ENCODE peak calls at places on chromosome 22, in ten cellular contexts. N is esophagus squamous epithelium; U is mammary epithelial cell; G is effector memory CD4-positive, alpha-beta T cell; C is CD8-positive, alpha-beta memory T cell; F is H1; R is right lobe of liver; Y is K562; A is body of pancreas; L is CD8-positive, alpha-beta T cell. H is an unnamed sample. For H3K9me3, the result is how much of the 10 kb centered on the place peaks cover.

GRCh38 chr22:17119481-17120202 is 1.5 kb downstream of the TMEM121B start:
- DNase-seq in C (no peak), U (no peak), G (no peak), L (no peak), F (peak), Y (peak), A (peak), R (peak), N (no peak), H (no peak)

GRCh38 chr22:23570681-23571080 is 9.4 kb downstream of the IGLL1 start:
- DNase-seq in G (no peak), Y (no peak), A (no peak), C (no peak), R (peak), N (no peak), F (no peak), L (no peak), U (no peak), H (no peak)

GRCh38 chr22:37657590-37658132 is 862 bp upstream of the PDXP start:
- DNase-seq in L (no peak), N (no peak), R (no peak), A (no peak), Y (peak), C (no peak), U (peak), G (no peak), F (no peak), H (no peak)

GRCh38 chr22:43293259-43293658 is 49.9 kb downstream of the SCUBE1 start:
- DNase-seq in Y (peak), R (no peak), N (no peak), C (no peak), A (no peak), G (no peak), F (no peak), L (no peak), U (no peak), H (no peak)

GRCh38 chr22:19330865-19331418 is 39.4 kb upstream of the CLTCL1 start:
- DNase-seq in N (no peak), L (no peak), Y (no peak), G (no peak), A (no peak), F (no peak), U (no peak), R (no peak), C (no peak), H (no peak)

GRCh38 chr22:27462190-27462589 is 339.4 kb downstream of the MN1 start:
- DNase-seq in N (no peak), G (no peak), F (no peak), U (no peak), Y (no peak), R (no peak), C (no peak), A (no peak), L (no peak), H (no peak)

GRCh38 chr22:25966448-25966913 is 202.8 kb upstream of the SEZ6L start:
- DNase-seq in Y (no peak), R (no peak), F (no peak), L (no peak), A (no peak), G (no peak), N (no peak), U (no peak), C (no peak), H (no peak)

GRCh38 chr22:35861451-35861850 is 143.8 kb downstream of the APOL5 start:
- DNase-seq in U (no peak), C (no peak), L (no peak), N (no peak), F (no peak), G (no peak), A (no peak), Y (no peak), R (no peak), H (no peak)

GRCh38 chr22:43275545-43275981 is 67.6 kb downstream of the SCUBE1 start:
- DNase-seq in U (peak), G (no peak), F (peak), C (no peak), R (no peak), L (no peak), Y (peak), A (no peak), N (no peak), H (no peak)

GRCh38 chr22:47357493-47357892 is 595.0 kb downstream of the TBC1D22A start:
- DNase-seq in C (no peak), A (no peak), L (no peak), N (no peak), F (no peak), G (no peak), U (no peak), R (no peak), Y (no peak), H (no peak)

GRCh38 chr22:32971252-32971651 is 86.9 kb downstream of the SYN3 start:
- DNase-seq in A (no peak), N (no peak), F (no peak), U (no peak), G (no peak), Y (no peak), R (no peak), L (no peak), C (no peak), H (no peak)

GRCh38 chr22:41657709-41658108 is 31.0 kb downstream of the SNU13 start:
- DNase-seq in F (no peak), U (no peak), R (no peak), C (no peak), N (no peak), L (no peak), A (no peak), G (no peak), Y (no peak), H (no peak)

GRCh38 chr22:39317084-39317755 is 2.2 kb downstream of the RPL3 start:
- DNase-seq in N (no peak), R (no peak), A (no peak), U (no peak), L (no peak), C (no peak), Y (no peak), F (no peak), G (no peak), H (no peak)

GRCh38 chr22:32850591-32851517 is 49.3 kb downstream of the TIMP3 start:
- DNase-seq in C (no peak), R (peak), A (no peak), Y (no peak), G (no peak), L (no peak), F (no peak), U (no peak), N (no peak), H (no peak)

GRCh38 chr22:33492210-33492651 is 428.0 kb downstream of the LARGE1 start:
- DNase-seq in C (peak), N (no peak), G (no peak), U (no peak), L (no peak), A (no peak), F (peak), R (no peak), Y (no peak), H (no peak)

GRCh38 chr22:18032455-18033101 is 8.2 kb upstream of the MICAL3 start:
- DNase-seq in L (no peak), G (no peak), R (no peak), N (no peak), C (no peak), A (no peak), F (no peak), U (peak), Y (no peak), H (no peak)

GRCh38 chr22:46058591-46059519 is 81.9 kb upstream of the WNT7B start:
- DNase-seq in N (no peak), G (no peak), R (peak), Y (no peak), U (peak), L (no peak), A (peak), C (no peak), F (no peak), H (peak)

GRCh38 chr22:29625090-29625825 is 21.8 kb downstream of the NF2 start:
- DNase-seq in Y (peak), N (no peak), U (peak), L (no peak), G (peak), F (no peak), R (no peak), A (peak), C (peak), H (no peak)

GRCh38 chr22:28570697-28571373 is 108.8 kb downstream of the TTC28 start:
- DNase-seq in C (no peak), G (no peak), L (no peak), Y (no peak), A (no peak), R (no peak), N (no peak), F (no peak), U (no peak), H (no peak)

GRCh38 chr22:24920029-24920428 is 26.5 kb downstream of the LHFPL7 start:
- DNase-seq in R (no peak), N (no peak), C (no peak), A (no peak), G (no peak), L (no peak), F (no peak), Y (no peak), U (no peak), H (no peak)

GRCh38 chr22:30985561-30986208 is 16.6 kb downstream of the TUG1 start:
- DNase-seq in R (no peak), C (no peak), A (no peak), U (no peak), N (no peak), L (no peak), F (no peak), G (no peak), Y (no peak), H (no peak)
- H3K9me3 ChIP-seq in R (under half), C (under half), A (under half), U (under half), N (under half), L (under half), F (under half), G (half or more), Y (under half), H (under half)

DNA sequence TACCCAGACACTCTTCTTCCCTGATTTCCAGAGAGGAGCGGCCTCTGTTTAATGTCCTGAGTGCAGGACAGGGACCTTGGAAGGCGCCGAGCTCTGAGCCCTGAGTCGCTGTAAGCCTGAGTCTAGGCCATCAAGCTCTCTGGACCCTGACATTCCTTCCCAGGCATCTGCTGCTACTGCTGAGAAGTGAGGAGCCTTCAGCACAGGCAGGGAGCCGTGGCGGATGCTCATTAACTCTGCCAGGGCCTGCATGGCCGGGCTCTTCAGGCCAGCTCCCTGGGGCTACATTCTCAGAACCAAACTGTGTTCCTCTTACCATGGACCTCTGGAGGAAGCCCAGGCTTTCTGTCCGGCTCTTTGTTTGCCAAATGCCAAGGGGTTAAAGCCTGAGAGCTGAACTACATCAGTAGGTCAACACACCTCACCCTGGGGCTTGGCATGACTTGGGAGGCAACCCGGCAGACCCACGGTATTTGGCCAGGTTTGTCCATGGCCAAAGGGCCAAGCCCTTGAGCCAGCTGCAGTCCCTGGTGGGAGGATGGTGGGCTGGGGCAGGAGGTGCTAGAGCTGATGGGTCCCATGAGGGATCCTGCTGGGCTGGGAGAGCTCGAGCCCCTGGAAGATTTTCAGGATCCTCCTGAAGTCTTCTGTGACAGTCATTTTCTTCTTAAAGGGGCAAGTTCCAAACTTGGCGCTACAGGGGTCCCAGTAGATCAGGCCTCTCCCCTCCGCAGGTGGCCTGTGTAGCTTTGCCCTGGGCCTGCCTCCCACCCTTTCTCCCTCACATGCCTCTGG is 721.3 kb downstream of the BRD1 start:
- DNase-seq in G (no peak), A (no peak), Y (no peak), N (no peak), U (no peak), C (no peak), R (peak), L (no peak), F (no peak), H (no peak)
- H3K9me3 ChIP-seq in G (under half), A (under half), Y (under half), N (under half), U (half or more), C (under half), R (under half), L (under half), F (under half), H (under half)

GRCh38 chr22:20607157-20607907 is 99.9 kb downstream of the MED15 start:
- DNase-seq in U (no peak), A (no peak), N (no peak), F (peak), G (no peak), C (no peak), R (no peak), Y (no peak), L (no peak), H (no peak)
- H3K9me3 ChIP-seq in U (under half), A (under half), N (under half), F (under half), G (under half), C (under half), R (under half), Y (under half), L (under half), H (under half)

GRCh38 chr22:44627521-44628139 is 74.4 kb upstream of the PRR5 start:
- DNase-seq in R (no peak), N (no peak), L (no peak), Y (no peak), F (no peak), G (no peak), C (no peak), U (no peak), A (no peak), H (no peak)
- H3K9me3 ChIP-seq in R (under half), N (under half), L (under half), Y (under half), F (under half), G (under half), C (under half), U (under half), A (under half), H (under half)